ENCODE peak calls at places on chromosomes 16 and 17, in eight cellular contexts. U is prostate gland, X is pancreas, Y is H1, N is DND-41, R is sigmoid colon, D is GM23338, M is heart left ventricle. G is an unnamed sample.

GRCh38 chr16:16021988-16022682 is 72.7 kb downstream of the ABCC1 start:
- DNase-seq in U (peak), D (no peak), N (no peak), X (peak), M (peak), R (peak), Y (no peak), G (no peak)

GRCh38 chr17:28904800-28905199 is 1.9 kb upstream of the DHRS13 start:
- DNase-seq in R (no peak), U (no peak), D (no peak), Y (no peak), M (no peak), X (no peak), N (no peak), G (no peak)

GRCh38 chr17:77497578-77497934 is 356.8 kb downstream of the SEC14L1 start:
- DNase-seq in X (no peak), U (no peak), R (peak), N (peak), M (no peak), Y (no peak), D (no peak), G (no peak)

GRCh38 chr17:41360291-41360995 is 9.2 kb downstream of the KRT33B start:
- DNase-seq in N (no peak), X (no peak), R (no peak), M (no peak), Y (no peak), U (no peak), D (no peak), G (no peak)

GRCh38 chr17:80831481-80831880 is 160.2 kb upstream of the CHMP6 start:
- DNase-seq in X (no peak), U (no peak), D (no peak), M (no peak), N (no peak), R (peak), Y (no peak), G (no peak)

GRCh38 chr17:74763565-74764387 is 12.4 kb downstream of the NAT9 start:
- DNase-seq in D (no peak), U (no peak), N (no peak), Y (no peak), M (no peak), X (no peak), R (no peak), G (no peak)

GRCh38 chr16:69474447-69474846 is 50.0 kb downstream of the CYB5B start:
- DNase-seq in M (no peak), N (no peak), R (no peak), D (no peak), X (no peak), U (no peak), Y (no peak), G (no peak)

GRCh38 chr17:40350410-40351184 is 13.9 kb downstream of the GJD3 start:
- DNase-seq in D (peak), X (no peak), M (no peak), N (no peak), R (no peak), Y (no peak), U (no peak), G (no peak)

GRCh38 chr17:17988427-17988945 is 15.8 kb downstream of the DRC3 start:
- DNase-seq in X (no peak), U (no peak), D (no peak), M (no peak), Y (no peak), R (no peak), N (no peak), G (no peak)

GRCh38 chr17:63116967-63117366 is 150.9 kb downstream of the TANC2 start:
- DNase-seq in U (peak), X (no peak), N (no peak), M (no peak), D (peak), Y (no peak), R (no peak), G (no peak)

GRCh38 chr17:6505425-6506142 is 50.8 kb downstream of the PITPNM3 start:
- DNase-seq in U (no peak), N (no peak), M (no peak), R (peak), Y (no peak), D (no peak), X (no peak), G (no peak)

GRCh38 chr17:40497704-40498103 is 3.7 kb downstream of the TNS4 start:
- DNase-seq in X (no peak), M (no peak), N (no peak), D (no peak), R (no peak), U (no peak), Y (no peak), G (no peak)

GRCh38 chr17:41725134-41725533 is 9.3 kb downstream of the HAP1 start:
- DNase-seq in Y (no peak), M (no peak), D (no peak), R (no peak), N (no peak), X (no peak), U (no peak), G (no peak)

GRCh38 chr17:80058311-80058955 is 22.0 kb downstream of the CCDC40 start:
- DNase-seq in M (no peak), D (no peak), Y (no peak), U (no peak), X (no peak), R (no peak), N (no peak), G (no peak)

GRCh38 chr16:54720259-54720658 is 210.4 kb upstream of the IRX5 start:
- DNase-seq in X (no peak), N (no peak), D (no peak), U (no peak), R (no peak), M (no peak), Y (no peak), G (no peak)

GRCh38 chr16:85865-86264 is 7.8 kb downstream of the MPG start:
- DNase-seq in M (no peak), N (no peak), Y (no peak), R (no peak), D (no peak), U (no peak), X (no peak), G (no peak)
- H3K27ac ChIP-seq in M (peak), N (no peak), Y (no peak), R (no peak), D (no peak), U (no peak), X (no peak), G (no peak)

GRCh38 chr17:2852729-2853110 is 56.5 kb downstream of the RAP1GAP2 start:
- DNase-seq in M (peak), N (no peak), R (no peak), U (no peak), Y (peak), X (peak), D (peak), G (no peak)
- H3K4me3 ChIP-seq in M (peak), N (no peak), R (peak), U (peak), Y (peak), X (no peak), D (peak), G (no peak)

GRCh38 chr16:84868829-84869457 is 49.2 kb downstream of the CRISPLD2 start:
- DNase-seq in D (no peak), U (no peak), R (no peak), Y (no peak), N (no peak), M (no peak), X (no peak), G (no peak)
- H3K27ac ChIP-seq in D (no peak), U (peak), R (no peak), Y (no peak), N (no peak), M (no peak), X (no peak), G (no peak)

GRCh38 chr16:24698314-24698713 is 31.1 kb upstream of the TNRC6A start:
- DNase-seq in U (peak), D (no peak), Y (no peak), M (no peak), R (no peak), X (no peak), N (no peak), G (no peak)

GRCh38 chr16:24700549-24701392 is 28.7 kb upstream of the TNRC6A start:
- DNase-seq in M (peak), Y (no peak), R (peak), X (peak), U (peak), D (peak), N (no peak), G (no peak)

GRCh38 chr16:24699151-24699723 is 30.2 kb upstream of the TNRC6A start:
- DNase-seq in Y (no peak), R (no peak), X (no peak), U (no peak), D (no peak), N (no peak), M (no peak), G (no peak)

GRCh38 chr16:24696699-24697098 is 32.8 kb upstream of the TNRC6A start:
- DNase-seq in R (no peak), N (no peak), U (no peak), X (no peak), M (no peak), D (no peak), Y (no peak), G (no peak)

DNA sequence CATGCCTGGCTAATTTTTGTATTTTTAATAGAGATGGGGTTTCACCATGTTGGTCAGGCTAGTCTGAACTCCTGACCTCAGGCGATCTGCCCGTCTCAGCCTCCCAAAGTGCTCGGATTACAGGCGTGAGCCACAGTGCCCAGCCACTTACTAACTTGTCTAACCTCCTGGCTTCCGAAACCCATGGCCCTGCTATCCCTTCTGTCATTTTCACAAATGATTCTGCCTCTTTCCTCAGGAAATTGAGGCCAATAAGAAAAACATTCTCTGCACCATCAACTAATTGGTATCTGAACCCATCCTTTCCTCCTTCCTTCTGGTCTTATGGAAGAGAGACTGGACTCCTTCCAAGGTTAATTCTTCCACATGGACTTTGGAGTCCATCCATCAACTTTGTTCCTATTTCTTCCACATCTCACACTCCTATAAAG is 27.9 kb upstream of the TNRC6A start:
- DNase-seq in U (no peak), M (no peak), X (no peak), D (no peak), Y (no peak), N (no peak), R (no peak), G (no peak)
- H3K4me3 ChIP-seq in U (no peak), M (no peak), X (no peak), D (no peak), Y (no peak), N (no peak), R (no peak), G (no peak)

DNA sequence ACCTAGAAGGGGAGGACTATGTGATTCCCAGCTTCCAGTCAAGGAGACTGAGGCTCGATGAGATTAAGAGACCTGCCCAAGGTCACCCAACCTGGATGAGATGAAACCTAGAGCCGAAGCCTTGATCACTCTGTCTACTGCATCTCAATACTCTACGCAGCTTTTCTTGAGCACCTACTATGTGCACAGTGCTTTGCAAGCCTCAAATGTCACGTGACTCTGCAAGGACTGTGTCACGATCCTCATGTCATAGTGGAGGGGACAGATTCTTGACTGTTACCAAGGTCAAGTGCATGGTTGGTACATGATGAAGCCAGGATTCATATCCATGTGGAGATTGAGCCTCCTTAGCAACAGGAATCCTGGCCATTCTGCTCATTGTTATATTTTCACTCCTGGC is 14.7 kb downstream of the BCO1 start:
- DNase-seq in N (no peak), M (no peak), R (no peak), U (no peak), Y (no peak), X (no peak), D (no peak), G (no peak)
- H3K27ac ChIP-seq in N (no peak), M (no peak), R (no peak), U (no peak), Y (no peak), X (no peak), D (no peak), G (no peak)

DNA sequence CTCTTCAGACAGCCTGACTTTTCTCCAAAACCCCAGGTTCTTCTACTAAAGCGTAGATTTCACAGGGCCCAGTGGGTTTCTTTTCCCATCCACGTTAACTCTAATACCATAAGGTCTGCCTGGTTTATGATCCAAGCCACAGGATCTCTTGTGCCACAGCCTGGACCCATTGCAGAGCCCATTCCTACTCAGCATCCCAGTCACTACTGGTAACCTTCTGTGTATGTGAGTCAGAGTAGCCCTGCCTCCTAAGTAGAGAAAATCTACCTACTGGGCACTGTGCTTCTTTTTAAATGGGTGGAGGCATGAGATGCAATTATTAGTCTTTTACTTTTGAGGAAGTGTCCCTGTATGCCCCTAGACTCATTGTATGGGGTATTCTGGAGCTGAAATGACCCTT is 13.5 kb downstream of the CCL11 start:
- DNase-seq in X (no peak), N (no peak), M (no peak), U (no peak), R (no peak), Y (no peak), D (no peak), G (no peak)
- H3K4me3 ChIP-seq in X (no peak), N (no peak), M (no peak), U (no peak), R (no peak), Y (no peak), D (no peak), G (no peak)

GRCh38 chr16:66832190-66832589 is 1.4 kb upstream of the NAE1 start:
- DNase-seq in Y (peak), X (no peak), R (no peak), U (no peak), D (no peak), M (no peak), N (no peak), G (no peak)
- H3K27ac ChIP-seq in Y (no peak), X (no peak), R (no peak), U (no peak), D (no peak), M (no peak), N (no peak), G (no peak)

DNA sequence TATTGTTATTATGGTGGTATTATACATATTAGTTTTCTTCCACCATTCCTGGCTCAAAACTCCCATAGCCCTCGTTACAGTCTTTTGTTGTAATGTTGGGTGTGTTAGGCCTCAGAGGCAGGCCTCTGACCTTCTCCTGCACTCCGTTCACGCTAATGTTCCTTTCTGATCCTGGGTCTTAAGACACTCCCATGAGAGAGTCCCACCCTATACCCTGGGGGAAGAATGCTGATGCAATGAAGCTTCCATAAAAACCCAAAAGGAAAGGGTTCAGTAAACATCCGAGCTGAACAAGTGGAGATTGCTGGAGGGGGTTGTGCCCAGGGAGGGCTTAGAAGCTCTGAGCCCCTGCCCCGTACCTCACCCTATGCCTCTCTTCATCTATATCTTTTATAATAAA is 141.3 kb upstream of the NETO2 start:
- DNase-seq in U (no peak), N (no peak), M (no peak), X (no peak), R (no peak), D (no peak), Y (no peak), G (no peak)
- H3K4me3 ChIP-seq in U (no peak), N (no peak), M (no peak), X (no peak), R (no peak), D (no peak), Y (no peak), G (no peak)

GRCh38 chr17:58281511-58282011 is 826 bp upstream of the MPO start:
- DNase-seq in R (no peak), X (no peak), U (no peak), M (no peak), Y (peak), D (peak), N (no peak), G (no peak)

GRCh38 chr17:58278661-58279015 is 2.1 kb downstream of the MPO start:
- DNase-seq in Y (no peak), N (no peak), D (no peak), M (peak), U (no peak), X (peak), R (peak), G (no peak)

GRCh38 chr17:58279016-58279671 is 1.6 kb downstream of the MPO start:
- DNase-seq in X (no peak), Y (no peak), R (peak), U (no peak), M (peak), D (peak), N (no peak), G (no peak)

GRCh38 chr17:58280480-58281217 is at the start of gene MPO:
- DNase-seq in N (no peak), M (no peak), Y (no peak), X (no peak), D (no peak), R (no peak), U (no peak), G (no peak)

GRCh38 chr17:58279736-58280479 is 827 bp downstream of the MPO start:
- DNase-seq in D (no peak), U (no peak), R (no peak), M (no peak), Y (no peak), N (no peak), X (no peak), G (no peak)
- H3K27ac ChIP-seq in D (no peak), U (no peak), R (no peak), M (no peak), Y (no peak), N (no peak), X (no peak), G (no peak)